ENCODE peak calls at places on chromosomes 2 and 18, in eight cellular contexts. W is activated CD4-positive, alpha-beta T cell treated with anti-CD3 and anti-CD28 coated beads, Interleukin-2, amount 50 U/mL, for 48 hours; Y is mesenteric fat pad; P is activated CD8-positive, alpha-beta T cell treated with anti-CD3 and anti-CD28 coated beads for 36 hours; F is AG09309; E is activated naive CD4-positive, alpha-beta T cell treated with anti-CD3 and anti-CD28 coated beads, Interleukin-2, amount 10 ng/mL, durations not matched to agents 7 days and 5 days; G is NCI-H1092; I is activated T-cell treated with anti-CD3 and anti-CD28 coated beads for 24 hours. U is an unnamed sample.

GRCh38 chr2:203579730-203580129 is 44.6 kb upstream of the RAPH1 start:
- DNase-seq in W (no peak), Y (no peak), P (no peak), F (no peak), E (no peak), G (no peak), I (no peak), U (no peak)

GRCh38 chr2:231387904-231388724 is 7.4 kb upstream of the B3GNT7 start:
- DNase-seq in W (no peak), Y (no peak), P (no peak), F (no peak), E (no peak), G (no peak), I (no peak), U (no peak)

GRCh38 chr18:7567487-7568425 is 640 bp downstream of the PTPRM start:
- DNase-seq in W (peak; percentile 13), Y (peak; percentile 92), P (peak; percentile 23), F (no peak), E (peak; percentile 21), G (no peak), I (no peak), U (no peak)

GRCh38 chr2:8872821-8873432 is 35.5 kb upstream of the KIDINS220 start:
- DNase-seq in W (no peak), Y (no peak), P (no peak), F (peak; percentile 21), E (no peak), G (peak; percentile 24), I (no peak), U (peak; percentile 27)

GRCh38 chr2:104050632-104051242 is 803.2 kb upstream of the POU3F3 start:
- DNase-seq in W (no peak), Y (no peak), P (no peak), F (no peak), E (no peak), G (peak; percentile 6), I (no peak), U (no peak)

GRCh38 chr2:31078579-31079105 is 59.6 kb downstream of the GALNT14 start:
- DNase-seq in W (no peak), Y (no peak), P (no peak), F (no peak), E (no peak), G (no peak), I (no peak), U (no peak)

GRCh38 chr2:163043201-163043600 is 204.6 kb upstream of the KCNH7 start:
- DNase-seq in W (no peak), Y (no peak), P (no peak), F (no peak), E (no peak), G (no peak), I (no peak), U (no peak)

GRCh38 chr2:176072951-176073904 is 10.5 kb downstream of the EVX2 start:
- DNase-seq in W (no peak), Y (no peak), P (no peak), F (no peak), E (no peak), G (no peak), I (no peak), U (no peak)

GRCh38 chr2:37993135-37993534 is 68.0 kb downstream of the RMDN2 start:
- DNase-seq in W (no peak), Y (no peak), P (no peak), F (no peak), E (no peak), G (no peak), I (no peak), U (no peak)

GRCh38 chr2:240448387-240449274 is 13.2 kb downstream of the GPC1 start:
- DNase-seq in W (no peak), Y (no peak), P (no peak), F (no peak), E (no peak), G (no peak), I (no peak), U (no peak)

GRCh38 chr18:73683618-73684238 is 463.9 kb downstream of the FBXO15 start:
- DNase-seq in W (no peak), Y (no peak), P (no peak), F (no peak), E (no peak), G (no peak), I (no peak), U (no peak)

GRCh38 chr2:25700221-25700660 is 26.9 kb upstream of the DTNB start:
- DNase-seq in W (peak; percentile 21), Y (no peak), P (peak; percentile 52), F (peak; percentile 67), E (peak; percentile 44), G (no peak), I (peak; percentile 14), U (peak; percentile 29)

GRCh38 chr18:22703883-22704626 is 229.1 kb upstream of the RBBP8 start:
- DNase-seq in W (no peak), Y (no peak), P (peak; percentile 9), F (no peak), E (no peak), G (peak; percentile 17), I (no peak), U (no peak)

GRCh38 chr2:59177748-59178147 is 936.6 kb upstream of the FANCL start:
- DNase-seq in W (no peak), Y (no peak), P (no peak), F (no peak), E (no peak), G (peak; percentile 6), I (no peak), U (peak; percentile 37)

GRCh38 chr2:174544802-174545201 is 52.8 kb downstream of the WIPF1 start:
- DNase-seq in W (no peak), Y (no peak), P (no peak), F (no peak), E (no peak), G (no peak), I (no peak), U (no peak)

GRCh38 chr2:205759732-205760516 is 77.6 kb downstream of the NRP2 start:
- DNase-seq in W (no peak), Y (no peak), P (no peak), F (no peak), E (no peak), G (no peak), I (no peak), U (no peak)

GRCh38 chr2:175203621-175204496 is 22.3 kb upstream of the ATP5MC3 start:
- DNase-seq in W (peak; percentile 52), Y (no peak), P (peak; percentile 77), F (no peak), E (peak; percentile 57), G (peak; percentile 26), I (peak; percentile 23), U (peak; percentile 7)

GRCh38 chr2:40668435-40668834 is 216.5 kb upstream of the SLC8A1 start:
- DNase-seq in W (no peak), Y (no peak), P (no peak), F (peak; percentile 72), E (no peak), G (no peak), I (no peak), U (no peak)

GRCh38 chr2:77013932-77014331 is 508.2 kb downstream of the LRRTM4 start:
- DNase-seq in W (no peak), Y (no peak), P (no peak), F (no peak), E (no peak), G (no peak), I (no peak), U (no peak)

GRCh38 chr2:156435725-156436476 is at the start of gene GPD2:
- DNase-seq in W (peak; percentile 62), Y (peak; percentile 98), P (peak; percentile 59), F (peak; percentile 59), E (peak; percentile 76), G (peak; percentile 50), I (peak; percentile 42), U (peak; percentile 59)

GRCh38 chr18:7682334-7682733 is 115.2 kb downstream of the PTPRM start:
- DNase-seq in W (no peak), Y (no peak), P (no peak), F (no peak), E (no peak), G (no peak), I (no peak), U (no peak)

GRCh38 chr18:55141318-55141717 is 182.1 kb upstream of the CCDC68 start:
- DNase-seq in W (no peak), Y (no peak), P (no peak), F (no peak), E (no peak), G (no peak), I (no peak), U (no peak)

GRCh38 chr2:54100772-54101171 is 14.6 kb upstream of the ACYP2 start:
- DNase-seq in W (no peak), Y (no peak), P (no peak), F (no peak), E (no peak), G (no peak), I (no peak), U (no peak)

GRCh38 chr2:73177645-73178255 is 24.6 kb upstream of the NOTO start:
- DNase-seq in W (no peak), Y (no peak), P (no peak), F (no peak), E (no peak), G (no peak), I (no peak), U (no peak)

GRCh38 chr2:211435331-211435730 is 878.9 kb downstream of the CPS1 start:
- DNase-seq in W (no peak), Y (no peak), P (no peak), F (no peak), E (no peak), G (no peak), I (no peak), U (no peak)

GRCh38 chr2:213251618-213252017 is 32.6 kb upstream of the SPAG16 start:
- DNase-seq in W (no peak), Y (no peak), P (no peak), F (peak; percentile 57), E (no peak), G (peak; percentile 30), I (no peak), U (peak; percentile 68)

GRCh38 chr18:44602845-44603244 is 77.8 kb upstream of the SETBP1 start:
- DNase-seq in W (no peak), Y (no peak), P (no peak), F (no peak), E (no peak), G (no peak), I (no peak), U (no peak)

GRCh38 chr2:16559263-16559662 is 106.4 kb downstream of the CYRIA start:
- DNase-seq in W (no peak), Y (no peak), P (no peak), F (no peak), E (no peak), G (no peak), I (no peak), U (no peak)

GRCh38 chr2:213104089-213104902 is 47.1 kb downstream of the IKZF2 start:
- DNase-seq in W (no peak), Y (no peak), P (no peak), F (no peak), E (no peak), G (no peak), I (no peak), U (no peak)

GRCh38 chr2:36618381-36618780 is 20.4 kb upstream of the FEZ2 start:
- DNase-seq in W (peak; percentile 21), Y (no peak), P (peak; percentile 59), F (no peak), E (peak; percentile 30), G (no peak), I (no peak), U (no peak)

U was measured in NCI-H2107.